ENCODE peak calls at places on chromosome 10, in nine cellular contexts. Z is HTR-8/SVneo; Q is kidney; Y is HEK293T; M is skeletal muscle cell; D is HS-27A; K is cerebellar cortex; V is activated CD8-positive, alpha-beta memory T cell treated with anti-CD3 and anti-CD28 coated beads for 1 hour; X is NCI-H748 treated with DMSO at 0.1 percent for 48 hours. C is an unnamed sample.

GRCh38 chr10:17062009-17062408 is 67.6 kb downstream of the CUBN start:
- DNase-seq in Z (no peak), Q (no peak), Y (no peak), M (no peak), D (no peak), K (no peak), V (no peak), X (no peak), C (no peak)

GRCh38 chr10:110681023-110681681 is 37.0 kb downstream of the RBM20 start:
- DNase-seq in Z (peak), Q (no peak), Y (peak), M (no peak), D (no peak), K (peak), V (no peak), X (peak), C (peak)

GRCh38 chr10:103916254-103916653 is 1.7 kb downstream of the STN1 start:
- DNase-seq in Z (no peak), Q (no peak), Y (no peak), M (no peak), D (no peak), K (peak), V (no peak), X (no peak), C (no peak)

GRCh38 chr10:94524146-94524545 is 21.4 kb upstream of the HELLS start:
- DNase-seq in Z (peak), Q (no peak), Y (no peak), M (no peak), D (no peak), K (no peak), V (no peak), X (no peak), C (no peak)

GRCh38 chr10:124742418-124743187 is 1.6 kb downstream of the FAM53B start:
- DNase-seq in Z (no peak), Q (no peak), Y (peak), M (no peak), D (no peak), K (peak), V (no peak), X (peak), C (peak)

GRCh38 chr10:30359373-30360206 is 10.5 kb upstream of the MTPAP start:
- DNase-seq in Z (peak), Q (no peak), Y (peak), M (no peak), D (no peak), K (peak), V (peak), X (no peak), C (peak)

GRCh38 chr10:60040003-60040662 is 133.8 kb upstream of the CCDC6 start:
- DNase-seq in Z (no peak), Q (no peak), Y (no peak), M (no peak), D (no peak), K (no peak), V (no peak), X (no peak), C (no peak)

GRCh38 chr10:67506083-67506756 is 189.8 kb downstream of the CTNNA3 start:
- DNase-seq in Z (no peak), Q (no peak), Y (no peak), M (no peak), D (no peak), K (no peak), V (no peak), X (no peak), C (no peak)